ENCODE peak calls at places on chromosomes 6 and 20, in nine cellular contexts. One of them, this sample, is unnamed.

GRCh38 chr6:121305957-121306607 is 28.2 kb downstream of the TBC1D32 start:
- DNase-seq in esophagus squamous epithelium: no peak
- DNase-seq in CD4-positive, alpha-beta memory T cell: peak; percentile 3
- DNase-seq in uterus: no peak
- DNase-seq in aorta: no peak
- DNase-seq in adrenal gland: no peak
- DNase-seq in naive thymus-derived CD4-positive, alpha-beta T cell: no peak
- DNase-seq in Karpas-422: peak; percentile 76
- DNase-seq in heart right ventricle: no peak
- DNase-seq in this sample: peak; percentile 6

GRCh38 chr20:9338101-9338500 is 176.3 kb upstream of the LAMP5 start:
- DNase-seq in esophagus squamous epithelium: no peak
- DNase-seq in CD4-positive, alpha-beta memory T cell: no peak
- DNase-seq in uterus: no peak
- DNase-seq in aorta: no peak
- DNase-seq in adrenal gland: no peak
- DNase-seq in naive thymus-derived CD4-positive, alpha-beta T cell: no peak
- DNase-seq in Karpas-422: no peak
- DNase-seq in heart right ventricle: no peak
- DNase-seq in this sample: no peak

GRCh38 chr6:79570802-79571367 is 33.7 kb upstream of the LCA5 start:
- DNase-seq in esophagus squamous epithelium: no peak
- DNase-seq in CD4-positive, alpha-beta memory T cell: peak; percentile 18
- DNase-seq in uterus: no peak
- DNase-seq in aorta: no peak
- DNase-seq in adrenal gland: no peak
- DNase-seq in naive thymus-derived CD4-positive, alpha-beta T cell: peak; percentile 19
- DNase-seq in Karpas-422: peak; percentile 79
- DNase-seq in heart right ventricle: no peak
- DNase-seq in this sample: peak; percentile 16

GRCh38 chr20:7629880-7630279 is 310.4 kb downstream of the HAO1 start:
- DNase-seq in esophagus squamous epithelium: no peak
- DNase-seq in CD4-positive, alpha-beta memory T cell: no peak
- DNase-seq in uterus: no peak
- DNase-seq in aorta: no peak
- DNase-seq in adrenal gland: no peak
- DNase-seq in naive thymus-derived CD4-positive, alpha-beta T cell: no peak
- DNase-seq in Karpas-422: no peak
- DNase-seq in heart right ventricle: no peak
- DNase-seq in this sample: no peak

GRCh38 chr6:37696841-37697735 is 595 bp downstream of the MDGA1 start:
- DNase-seq in esophagus squamous epithelium: no peak
- DNase-seq in CD4-positive, alpha-beta memory T cell: peak; percentile 48
- DNase-seq in uterus: peak; percentile 31
- DNase-seq in aorta: peak; percentile 61
- DNase-seq in adrenal gland: no peak
- DNase-seq in naive thymus-derived CD4-positive, alpha-beta T cell: peak; percentile 22
- DNase-seq in Karpas-422: no peak
- DNase-seq in heart right ventricle: no peak
- DNase-seq in this sample: peak; percentile 52

GRCh38 chr6:157244175-157244574 is 79.1 kb downstream of the TMEM242 start:
- DNase-seq in esophagus squamous epithelium: no peak
- DNase-seq in CD4-positive, alpha-beta memory T cell: no peak
- DNase-seq in uterus: no peak
- DNase-seq in aorta: peak; percentile 59
- DNase-seq in adrenal gland: peak; percentile 66
- DNase-seq in naive thymus-derived CD4-positive, alpha-beta T cell: no peak
- DNase-seq in Karpas-422: no peak
- DNase-seq in heart right ventricle: no peak
- DNase-seq in this sample: no peak

GRCh38 chr20:52945862-52946522 is 26.2 kb upstream of the TSHZ2 start:
- DNase-seq in esophagus squamous epithelium: no peak
- DNase-seq in CD4-positive, alpha-beta memory T cell: no peak
- DNase-seq in uterus: no peak
- DNase-seq in aorta: no peak
- DNase-seq in adrenal gland: no peak
- DNase-seq in naive thymus-derived CD4-positive, alpha-beta T cell: no peak
- DNase-seq in Karpas-422: no peak
- DNase-seq in heart right ventricle: no peak
- DNase-seq in this sample: no peak

GRCh38 chr6:37653933-37654565 is 43.6 kb downstream of the MDGA1 start:
- DNase-seq in esophagus squamous epithelium: no peak
- DNase-seq in CD4-positive, alpha-beta memory T cell: peak; percentile 14
- DNase-seq in uterus: no peak
- DNase-seq in aorta: no peak
- DNase-seq in adrenal gland: no peak
- DNase-seq in naive thymus-derived CD4-positive, alpha-beta T cell: no peak
- DNase-seq in Karpas-422: peak; percentile 87
- DNase-seq in heart right ventricle: no peak
- DNase-seq in this sample: peak; percentile 10

GRCh38 chr6:136846046-136846445 is 23.7 kb downstream of the PEX7 start:
- DNase-seq in esophagus squamous epithelium: no peak
- DNase-seq in CD4-positive, alpha-beta memory T cell: peak; percentile 30
- DNase-seq in uterus: no peak
- DNase-seq in aorta: no peak
- DNase-seq in adrenal gland: peak; percentile 83
- DNase-seq in naive thymus-derived CD4-positive, alpha-beta T cell: no peak
- DNase-seq in Karpas-422: peak; percentile 85
- DNase-seq in heart right ventricle: peak; percentile 18
- DNase-seq in this sample: no peak

GRCh38 chr6:24283043-24283985 is 74.5 kb downstream of the DCDC2 start:
- DNase-seq in esophagus squamous epithelium: no peak
- DNase-seq in CD4-positive, alpha-beta memory T cell: peak; percentile 22
- DNase-seq in uterus: peak; percentile 21
- DNase-seq in aorta: peak; percentile 88
- DNase-seq in adrenal gland: peak; percentile 81
- DNase-seq in naive thymus-derived CD4-positive, alpha-beta T cell: peak; percentile 27
- DNase-seq in Karpas-422: peak; percentile 84
- DNase-seq in heart right ventricle: peak; percentile 66
- DNase-seq in this sample: peak; percentile 27

GRCh38 chr6:131831392-131831791 is 23.6 kb downstream of the ENPP1 start:
- DNase-seq in esophagus squamous epithelium: no peak
- DNase-seq in CD4-positive, alpha-beta memory T cell: no peak
- DNase-seq in uterus: no peak
- DNase-seq in aorta: no peak
- DNase-seq in adrenal gland: no peak
- DNase-seq in naive thymus-derived CD4-positive, alpha-beta T cell: no peak
- DNase-seq in Karpas-422: no peak
- DNase-seq in heart right ventricle: no peak
- DNase-seq in this sample: no peak

GRCh38 chr20:8646026-8646425 is 422.9 kb upstream of the PLCB4 start:
- DNase-seq in esophagus squamous epithelium: no peak
- DNase-seq in CD4-positive, alpha-beta memory T cell: no peak
- DNase-seq in uterus: no peak
- DNase-seq in aorta: no peak
- DNase-seq in adrenal gland: no peak
- DNase-seq in naive thymus-derived CD4-positive, alpha-beta T cell: no peak
- DNase-seq in Karpas-422: no peak
- DNase-seq in heart right ventricle: peak; percentile 15
- DNase-seq in this sample: no peak

GRCh38 chr20:11672959-11673358 is 244.7 kb upstream of the BTBD3 start:
- DNase-seq in esophagus squamous epithelium: no peak
- DNase-seq in CD4-positive, alpha-beta memory T cell: no peak
- DNase-seq in uterus: no peak
- DNase-seq in aorta: no peak
- DNase-seq in adrenal gland: no peak
- DNase-seq in naive thymus-derived CD4-positive, alpha-beta T cell: no peak
- DNase-seq in Karpas-422: no peak
- DNase-seq in heart right ventricle: no peak
- DNase-seq in this sample: no peak

GRCh38 chr6:15871211-15871770 is 208.5 kb upstream of the DTNBP1 start:
- DNase-seq in esophagus squamous epithelium: no peak
- DNase-seq in CD4-positive, alpha-beta memory T cell: no peak
- DNase-seq in uterus: no peak
- DNase-seq in aorta: no peak
- DNase-seq in adrenal gland: no peak
- DNase-seq in naive thymus-derived CD4-positive, alpha-beta T cell: no peak
- DNase-seq in Karpas-422: no peak
- DNase-seq in heart right ventricle: no peak
- DNase-seq in this sample: no peak

GRCh38 chr20:52150440-52151258 is 40.9 kb downstream of the ZFP64 start:
- DNase-seq in esophagus squamous epithelium: no peak
- DNase-seq in CD4-positive, alpha-beta memory T cell: peak; percentile 8
- DNase-seq in uterus: no peak
- DNase-seq in aorta: no peak
- DNase-seq in adrenal gland: no peak
- DNase-seq in naive thymus-derived CD4-positive, alpha-beta T cell: no peak
- DNase-seq in Karpas-422: peak; percentile 76
- DNase-seq in heart right ventricle: peak; percentile 12
- DNase-seq in this sample: peak; percentile 67

GRCh38 chr20:10498196-10498595 is 63.1 kb downstream of the SLX4IP start:
- DNase-seq in esophagus squamous epithelium: no peak
- DNase-seq in CD4-positive, alpha-beta memory T cell: no peak
- DNase-seq in uterus: no peak
- DNase-seq in aorta: no peak
- DNase-seq in adrenal gland: no peak
- DNase-seq in naive thymus-derived CD4-positive, alpha-beta T cell: no peak
- DNase-seq in Karpas-422: no peak
- DNase-seq in heart right ventricle: no peak
- DNase-seq in this sample: no peak

DNA sequence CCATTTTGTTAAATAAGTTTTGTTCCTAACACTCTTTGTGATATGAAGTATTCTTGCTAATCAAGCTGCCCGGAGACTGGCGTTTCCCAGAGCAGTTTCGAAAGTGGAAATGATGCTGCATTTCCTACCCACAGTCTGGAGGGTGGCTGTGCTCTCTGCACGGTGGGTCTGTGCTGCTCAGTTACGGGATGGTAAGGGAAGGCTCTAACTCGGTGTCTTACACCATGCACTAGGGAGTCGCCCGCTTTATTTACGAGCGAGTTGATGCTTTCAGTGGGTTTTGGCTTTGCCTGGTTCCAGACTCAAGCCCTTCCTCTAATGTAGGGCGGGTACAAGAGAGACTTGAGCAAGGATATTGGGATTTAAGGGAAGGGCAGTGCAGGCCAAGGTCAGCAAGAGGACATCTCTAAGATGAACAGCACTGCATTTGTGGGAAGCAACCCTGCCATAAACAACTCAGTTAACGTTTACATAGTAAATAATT is 180.1 kb upstream of the AKAP12 start:
- DNase-seq in esophagus squamous epithelium: no peak
- DNase-seq in CD4-positive, alpha-beta memory T cell: no peak
- DNase-seq in uterus: no peak
- DNase-seq in aorta: no peak
- DNase-seq in adrenal gland: peak; percentile 53
- DNase-seq in naive thymus-derived CD4-positive, alpha-beta T cell: no peak
- DNase-seq in Karpas-422: no peak
- DNase-seq in heart right ventricle: no peak
- DNase-seq in this sample: no peak
- H3K4me1 ChIP-seq in esophagus squamous epithelium: no peaks in the 10 kb centered on the region
- H3K4me1 ChIP-seq in CD4-positive, alpha-beta memory T cell: no peaks in the 10 kb centered on the region
- H3K4me1 ChIP-seq in uterus: peaks cover 14% of the 10 kb centered on the region
- H3K4me1 ChIP-seq in aorta: no peaks in the 10 kb centered on the region
- H3K4me1 ChIP-seq in adrenal gland: peaks cover 12% of the 10 kb centered on the region
- H3K4me1 ChIP-seq in naive thymus-derived CD4-positive, alpha-beta T cell: no peaks in the 10 kb centered on the region
- H3K4me1 ChIP-seq in Karpas-422: no peaks in the 10 kb centered on the region
- H3K4me1 ChIP-seq in heart right ventricle: peaks cover 35% of the 10 kb centered on the region
- H3K4me1 ChIP-seq in this sample: no peaks in the 10 kb centered on the region

GRCh38 chr20:40892642-40893041 is 136.0 kb upstream of the TOP1 start:
- DNase-seq in esophagus squamous epithelium: no peak
- DNase-seq in CD4-positive, alpha-beta memory T cell: no peak
- DNase-seq in uterus: no peak
- DNase-seq in aorta: no peak
- DNase-seq in adrenal gland: no peak
- DNase-seq in naive thymus-derived CD4-positive, alpha-beta T cell: no peak
- DNase-seq in Karpas-422: peak; percentile 83
- DNase-seq in heart right ventricle: no peak
- DNase-seq in this sample: no peak
- H3K27ac ChIP-seq in esophagus squamous epithelium: no peak overlapping the region
- H3K27ac ChIP-seq in CD4-positive, alpha-beta memory T cell: no peak overlapping the region
- H3K27ac ChIP-seq in uterus: no peak overlapping the region
- H3K27ac ChIP-seq in aorta: no peak overlapping the region
- H3K27ac ChIP-seq in adrenal gland: no peak overlapping the region
- H3K27ac ChIP-seq in naive thymus-derived CD4-positive, alpha-beta T cell: no peak overlapping the region
- H3K27ac ChIP-seq in Karpas-422: no peak overlapping the region
- H3K27ac ChIP-seq in heart right ventricle: no peak overlapping the region
- H3K27ac ChIP-seq in this sample: no peak overlapping the region

GRCh38 chr6:118770112-118770788 is 118.9 kb upstream of the CEP85L start:
- DNase-seq in esophagus squamous epithelium: no peak
- DNase-seq in CD4-positive, alpha-beta memory T cell: no peak
- DNase-seq in uterus: no peak
- DNase-seq in aorta: no peak
- DNase-seq in adrenal gland: no peak
- DNase-seq in naive thymus-derived CD4-positive, alpha-beta T cell: no peak
- DNase-seq in Karpas-422: no peak
- DNase-seq in heart right ventricle: no peak
- DNase-seq in this sample: no peak
- H3K4me1 ChIP-seq in esophagus squamous epithelium: no peaks in the 10 kb centered on the region
- H3K4me1 ChIP-seq in CD4-positive, alpha-beta memory T cell: peaks cover 18% of the 10 kb centered on the region
- H3K4me1 ChIP-seq in uterus: no peaks in the 10 kb centered on the region
- H3K4me1 ChIP-seq in aorta: no peaks in the 10 kb centered on the region
- H3K4me1 ChIP-seq in adrenal gland: peaks cover 11% of the 10 kb centered on the region
- H3K4me1 ChIP-seq in naive thymus-derived CD4-positive, alpha-beta T cell: peaks cover 10% of the 10 kb centered on the region
- H3K4me1 ChIP-seq in Karpas-422: no peaks in the 10 kb centered on the region
- H3K4me1 ChIP-seq in heart right ventricle: no peaks in the 10 kb centered on the region
- H3K4me1 ChIP-seq in this sample: peaks cover 10% of the 10 kb centered on the region

GRCh38 chr6:83600531-83600930 is 88.2 kb downstream of the PRSS35 start:
- DNase-seq in esophagus squamous epithelium: no peak
- DNase-seq in CD4-positive, alpha-beta memory T cell: no peak
- DNase-seq in uterus: no peak
- DNase-seq in aorta: no peak
- DNase-seq in adrenal gland: no peak
- DNase-seq in naive thymus-derived CD4-positive, alpha-beta T cell: no peak
- DNase-seq in Karpas-422: no peak
- DNase-seq in heart right ventricle: no peak
- DNase-seq in this sample: no peak

GRCh38 chr6:83609248-83609647 is 96.9 kb downstream of the PRSS35 start:
- DNase-seq in esophagus squamous epithelium: no peak
- DNase-seq in CD4-positive, alpha-beta memory T cell: no peak
- DNase-seq in uterus: no peak
- DNase-seq in aorta: no peak
- DNase-seq in adrenal gland: peak; percentile 76
- DNase-seq in naive thymus-derived CD4-positive, alpha-beta T cell: no peak
- DNase-seq in Karpas-422: no peak
- DNase-seq in heart right ventricle: no peak
- DNase-seq in this sample: no peak

GRCh38 chr6:83601119-83601518 is 88.8 kb downstream of the PRSS35 start:
- DNase-seq in esophagus squamous epithelium: no peak
- DNase-seq in CD4-positive, alpha-beta memory T cell: no peak
- DNase-seq in uterus: no peak
- DNase-seq in aorta: no peak
- DNase-seq in adrenal gland: no peak
- DNase-seq in naive thymus-derived CD4-positive, alpha-beta T cell: no peak
- DNase-seq in Karpas-422: no peak
- DNase-seq in heart right ventricle: no peak
- DNase-seq in this sample: no peak

GRCh38 chr6:83605517-83605916 is 93.2 kb downstream of the PRSS35 start:
- DNase-seq in esophagus squamous epithelium: no peak
- DNase-seq in CD4-positive, alpha-beta memory T cell: no peak
- DNase-seq in uterus: no peak
- DNase-seq in aorta: no peak
- DNase-seq in adrenal gland: no peak
- DNase-seq in naive thymus-derived CD4-positive, alpha-beta T cell: no peak
- DNase-seq in Karpas-422: no peak
- DNase-seq in heart right ventricle: no peak
- DNase-seq in this sample: no peak

DNA sequence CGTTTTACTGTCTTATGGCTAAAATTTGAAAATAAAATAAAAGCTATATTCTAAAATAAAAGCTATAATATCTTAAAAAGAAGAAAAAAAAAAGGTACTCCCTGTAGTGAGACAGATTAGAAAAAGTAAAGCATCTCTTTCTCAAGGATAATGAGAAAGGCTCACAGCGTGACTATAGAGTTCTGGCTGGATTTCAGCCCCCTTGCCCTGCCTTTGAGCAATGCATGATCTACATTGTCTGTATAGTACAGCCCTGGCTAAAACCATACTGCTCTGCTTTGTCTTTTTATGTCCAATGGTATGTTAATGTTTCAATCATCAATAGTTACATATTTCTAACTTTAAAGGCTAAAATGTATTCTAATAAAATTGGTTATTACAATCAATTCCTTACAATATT is 91.2 kb downstream of the PRSS35 start:
- DNase-seq in esophagus squamous epithelium: no peak
- DNase-seq in CD4-positive, alpha-beta memory T cell: no peak
- DNase-seq in uterus: no peak
- DNase-seq in aorta: no peak
- DNase-seq in adrenal gland: no peak
- DNase-seq in naive thymus-derived CD4-positive, alpha-beta T cell: no peak
- DNase-seq in Karpas-422: no peak
- DNase-seq in heart right ventricle: no peak
- DNase-seq in this sample: no peak
- H3K27ac ChIP-seq in esophagus squamous epithelium: no peak overlapping the region
- H3K27ac ChIP-seq in CD4-positive, alpha-beta memory T cell: no peak overlapping the region
- H3K27ac ChIP-seq in uterus: no peak overlapping the region
- H3K27ac ChIP-seq in aorta: no peak overlapping the region
- H3K27ac ChIP-seq in adrenal gland: no peak overlapping the region
- H3K27ac ChIP-seq in naive thymus-derived CD4-positive, alpha-beta T cell: no peak overlapping the region
- H3K27ac ChIP-seq in Karpas-422: no peak overlapping the region
- H3K27ac ChIP-seq in heart right ventricle: no peak overlapping the region
- H3K27ac ChIP-seq in this sample: no peak overlapping the region